ENCODE peak calls at places on chromosomes 1 and 21, in four cellular contexts. O, R, I and J are unnamed samples.

GRCh38 chr1:153790282-153790995 is 15.2 kb downstream of the SLC27A3 start:
- DNase-seq in O (peak; percentile 67), I (peak; percentile 93), R (peak; percentile 89), J (peak; percentile 94)

GRCh38 chr1:1889847-1890505 is 911 bp downstream of the GNB1 start:
- DNase-seq in O (no peak), R (peak; percentile 48), I (peak; percentile 48), J (peak; percentile 76)

GRCh38 chr1:108512239-108513071 is 47.4 kb upstream of the EEIG2 start:
- DNase-seq in O (no peak), I (no peak), R (no peak), J (no peak)

GRCh38 chr1:15797614-15798390 is 9.6 kb downstream of the UQCRHL start:
- DNase-seq in I (no peak), R (no peak), O (peak; percentile 53), J (no peak)

GRCh38 chr1:54016343-54017282 is 1.4 kb downstream of the LDLRAD1 start:
- DNase-seq in R (no peak), I (no peak), O (peak; percentile 24), J (no peak)

GRCh38 chr1:40438391-40439015 is 11.8 kb upstream of the ZFP69B start:
- DNase-seq in O (peak; percentile 14), I (no peak), R (peak; percentile 25), J (no peak)

GRCh38 chr1:101632548-101633256 is 364.0 kb downstream of the OLFM3 start:
- DNase-seq in I (no peak), O (no peak), R (no peak), J (no peak)

GRCh38 chr1:14426854-14427253 is 171.6 kb upstream of the KAZN start:
- DNase-seq in R (no peak), O (no peak), I (no peak), J (no peak)

GRCh38 chr21:29178936-29179335 is 48.5 kb downstream of the MAP3K7CL start:
- DNase-seq in R (no peak), O (no peak), I (no peak), J (no peak)

GRCh38 chr1:23624440-23624839 is 65.1 kb upstream of the ID3 start:
- DNase-seq in I (no peak), R (no peak), O (no peak), J (no peak)

GRCh38 chr1:59484090-59484489 is 187.2 kb downstream of the FGGY start:
- DNase-seq in R (no peak), I (no peak), O (no peak), J (no peak)

GRCh38 chr1:164928223-164928814 is 369.3 kb downstream of the PBX1 start:
- DNase-seq in O (no peak), I (no peak), R (no peak), J (no peak)

GRCh38 chr1:111139234-111139955 is 498 bp downstream of the DRAM2 start:
- DNase-seq in R (peak; percentile 74), I (no peak), O (peak; percentile 20), J (no peak)

GRCh38 chr1:47927165-47927564 is 70.0 kb downstream of the TRABD2B start:
- DNase-seq in O (no peak), R (no peak), I (no peak), J (peak; percentile 64)

GRCh38 chr1:12468323-12468722 is 149.7 kb downstream of the DHRS3 start:
- DNase-seq in R (no peak), I (no peak), O (no peak), J (no peak)
- H3K4me1 ChIP-seq in R (peaks cover 9% of the 10 kb centered on the region), I (peaks cover 15% of the 10 kb centered on the region), O (peaks cover 56% of the 10 kb centered on the region), J (peaks cover 17% of the 10 kb centered on the region)

GRCh38 chr1:52055854-52056109 is 313 bp upstream of the BTF3L4 start:
- DNase-seq in R (no peak), O (no peak), I (no peak), J (no peak)

GRCh38 chr1:52056937-52057231 is 789 bp downstream of the BTF3L4 start:
- DNase-seq in O (no peak), I (no peak), R (no peak), J (no peak)

GRCh38 chr1:52055066-52055853 is at the start of gene TXNDC12:
- DNase-seq in R (peak; percentile 94), I (peak; percentile 74), O (peak; percentile 89), J (peak; percentile 89)

GRCh38 chr1:52057245-52057644 is 1.1 kb downstream of the BTF3L4 start:
- DNase-seq in I (no peak), R (no peak), O (no peak), J (no peak)

DNA sequence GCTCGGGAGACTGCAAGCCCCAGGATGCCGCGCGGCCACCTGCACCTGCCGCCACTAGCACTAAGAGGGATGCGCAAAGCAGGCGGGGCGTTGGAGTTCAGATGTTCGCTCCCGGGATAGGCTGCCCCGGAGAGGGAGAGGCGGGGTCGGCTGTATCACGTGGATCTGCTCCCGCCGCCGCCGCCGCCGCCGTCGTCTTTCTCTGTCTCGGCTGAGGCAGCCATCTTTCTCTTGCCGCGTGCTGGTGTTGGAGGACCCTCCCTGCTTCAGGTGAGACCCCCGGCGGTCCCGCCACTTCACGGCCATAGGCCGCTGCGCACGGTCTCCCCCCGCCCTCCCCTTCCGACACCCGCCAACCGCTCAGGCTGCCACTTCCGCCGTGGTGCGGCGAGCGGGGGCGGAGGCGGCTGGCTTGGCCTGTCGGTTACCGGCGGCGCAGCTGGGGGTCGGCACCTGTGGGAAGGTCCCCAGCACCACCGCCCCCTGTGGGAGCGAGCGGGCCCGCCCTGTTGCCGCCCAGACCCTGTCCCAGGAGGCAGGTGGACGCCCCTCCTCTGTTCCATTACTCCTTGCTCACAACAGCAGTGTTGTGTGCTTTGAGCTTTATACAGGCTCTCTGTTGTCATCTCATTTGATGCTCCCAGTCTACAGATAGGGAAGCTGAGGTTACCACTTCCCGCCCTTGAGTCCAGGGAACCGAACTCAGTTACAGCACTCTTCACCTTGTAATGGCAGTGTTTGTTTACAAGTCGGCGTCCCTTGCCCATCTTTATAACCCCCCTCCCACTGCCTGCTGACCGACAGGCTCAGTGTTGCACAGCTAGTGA is at the start of gene BTF3L4:
- DNase-seq in I (peak; percentile 92), O (peak; percentile 96), R (peak; percentile 99), J (peak; percentile 98)
- H3K27ac ChIP-seq in I (peak within 1 kb of the TSS; percentile 83), O (peak within 1 kb of the TSS; percentile 91), R (peak within 1 kb of the TSS; percentile 94), J (peak within 1 kb of the TSS; percentile 85)

GRCh38 chr1:8421721-8422120 is 103.8 kb downstream of the SLC45A1 start:
- DNase-seq in R (no peak), I (no peak), O (no peak), J (no peak)
- H3K4me1 ChIP-seq in R (peaks cover 39% of the 10 kb centered on the region), I (peaks cover 31% of the 10 kb centered on the region), O (peaks cover 77% of the 10 kb centered on the region), J (peaks cover 14% of the 10 kb centered on the region)

DNA sequence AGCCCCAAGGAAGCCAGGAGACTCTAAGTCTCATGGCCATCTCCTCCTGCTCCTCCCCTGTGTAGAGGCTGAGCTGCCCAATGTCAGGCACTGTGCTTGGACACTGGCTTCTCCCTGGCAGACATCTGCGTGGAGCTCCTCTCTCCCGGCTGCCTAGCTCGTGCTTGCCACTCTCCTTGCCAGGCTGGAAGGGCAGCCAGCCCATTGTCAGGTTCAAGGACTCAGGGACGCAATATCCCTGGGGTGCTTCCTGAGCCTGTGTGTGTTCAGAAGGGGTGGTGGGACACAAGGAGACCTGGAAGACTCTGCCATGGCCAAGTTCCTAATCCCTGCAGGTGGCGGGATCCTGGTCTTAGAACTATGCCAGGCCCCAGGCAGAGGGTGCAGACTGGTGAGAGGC is 65.4 kb upstream of the PARP1 start:
- DNase-seq in I (no peak), O (no peak), R (no peak), J (no peak)
- H3K27ac ChIP-seq in I (no peak overlapping the region), O (no peak overlapping the region), R (no peak overlapping the region), J (no peak overlapping the region)

DNA sequence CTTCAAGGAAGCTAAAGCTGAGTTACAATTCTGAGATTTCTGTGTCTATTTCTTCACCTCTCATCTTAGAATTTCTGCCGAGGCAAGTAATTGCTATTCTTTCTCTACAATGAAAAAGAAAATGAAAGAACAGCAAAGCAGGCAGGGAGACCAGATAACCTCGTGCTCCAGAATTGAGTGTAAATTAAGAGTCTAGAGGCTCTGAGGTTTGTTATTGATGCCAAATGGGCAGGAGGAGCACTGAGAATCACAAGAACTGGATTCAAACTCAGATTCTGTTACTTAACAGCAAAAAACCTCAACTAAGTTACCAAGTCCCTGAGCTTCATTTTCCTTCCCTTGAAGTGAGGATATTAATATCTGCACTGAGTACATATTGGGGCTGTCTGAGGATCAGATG is 5.5 kb upstream of the DDR2 start:
- DNase-seq in R (no peak), O (no peak), I (no peak), J (no peak)
- H3K4me1 ChIP-seq in R (peaks cover 3% of the 10 kb centered on the region), O (no peaks in the 10 kb centered on the region), I (peaks cover 12% of the 10 kb centered on the region), J (peaks cover 1% of the 10 kb centered on the region)

DNA sequence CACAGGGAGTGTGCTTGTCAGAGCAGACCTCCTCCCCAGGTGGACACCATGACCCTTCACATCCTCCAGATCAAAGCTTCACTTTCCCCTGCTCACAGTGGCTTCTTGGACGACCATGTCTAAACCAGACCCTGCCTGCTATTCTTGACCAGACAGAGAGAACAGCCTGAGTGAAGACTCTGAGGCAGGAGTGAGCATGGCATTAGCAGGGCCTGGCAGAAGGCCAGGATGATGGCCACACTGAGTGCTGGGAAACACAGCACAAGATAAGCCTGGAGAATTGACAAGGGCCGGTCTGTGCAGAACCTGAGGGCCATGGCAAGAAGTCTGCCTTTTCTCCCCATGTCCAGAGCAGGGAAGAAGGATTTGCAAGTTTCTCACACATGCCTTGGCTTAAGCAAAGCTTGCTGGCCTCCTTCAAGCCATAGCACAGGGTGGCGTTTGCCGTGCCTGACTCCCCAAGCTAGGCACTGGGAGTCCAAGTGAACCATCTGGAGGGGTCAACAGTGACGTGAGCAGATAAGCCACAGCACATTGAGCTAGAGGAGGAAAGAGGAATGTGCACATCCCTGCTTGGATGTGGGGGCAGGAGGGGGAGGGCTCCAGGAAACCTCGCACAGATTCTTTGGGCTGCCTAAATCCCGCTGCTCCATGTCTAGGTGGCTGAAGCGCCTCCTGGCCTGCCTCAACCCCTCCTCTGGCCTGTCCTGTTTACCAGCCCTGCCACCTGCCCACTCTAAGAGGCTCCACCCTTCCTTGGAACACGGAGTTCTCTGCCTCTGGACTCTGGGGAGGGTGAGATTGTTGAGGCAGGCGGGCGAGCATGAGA is 87.1 kb downstream of the CD58 start:
- DNase-seq in I (peak; percentile 45), O (peak; percentile 60), R (peak; percentile 84), J (peak; percentile 77)
- H3K27ac ChIP-seq in I (no peak overlapping the region), O (peak overlapping the region; percentile 45), R (peak overlapping the region; percentile 50), J (peak overlapping the region; percentile 83)

DNA sequence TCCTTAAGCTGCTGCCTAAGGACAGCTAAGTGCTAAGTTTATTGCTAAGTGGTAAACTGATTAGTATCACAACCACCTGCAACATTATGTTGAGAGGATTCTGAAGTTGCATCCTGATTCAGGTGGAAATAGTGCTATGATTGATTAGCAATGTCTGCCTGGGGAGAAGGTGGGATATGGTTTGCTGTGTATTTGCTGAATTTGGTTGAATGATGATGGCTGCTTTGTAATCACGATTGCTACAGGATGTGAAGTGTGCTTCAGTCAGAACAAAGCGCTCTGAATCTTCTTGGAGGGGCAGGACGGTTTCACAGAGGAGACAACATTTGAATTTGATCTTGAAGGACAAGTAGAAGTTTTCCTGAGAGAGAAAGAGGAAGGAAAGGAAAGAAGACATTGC is 226.0 kb downstream of the ST6GALNAC3 start:
- DNase-seq in I (no peak), O (no peak), R (no peak), J (no peak)
- H3K4me1 ChIP-seq in I (no peaks in the 10 kb centered on the region), O (no peaks in the 10 kb centered on the region), R (no peaks in the 10 kb centered on the region), J (no peaks in the 10 kb centered on the region)

DNA sequence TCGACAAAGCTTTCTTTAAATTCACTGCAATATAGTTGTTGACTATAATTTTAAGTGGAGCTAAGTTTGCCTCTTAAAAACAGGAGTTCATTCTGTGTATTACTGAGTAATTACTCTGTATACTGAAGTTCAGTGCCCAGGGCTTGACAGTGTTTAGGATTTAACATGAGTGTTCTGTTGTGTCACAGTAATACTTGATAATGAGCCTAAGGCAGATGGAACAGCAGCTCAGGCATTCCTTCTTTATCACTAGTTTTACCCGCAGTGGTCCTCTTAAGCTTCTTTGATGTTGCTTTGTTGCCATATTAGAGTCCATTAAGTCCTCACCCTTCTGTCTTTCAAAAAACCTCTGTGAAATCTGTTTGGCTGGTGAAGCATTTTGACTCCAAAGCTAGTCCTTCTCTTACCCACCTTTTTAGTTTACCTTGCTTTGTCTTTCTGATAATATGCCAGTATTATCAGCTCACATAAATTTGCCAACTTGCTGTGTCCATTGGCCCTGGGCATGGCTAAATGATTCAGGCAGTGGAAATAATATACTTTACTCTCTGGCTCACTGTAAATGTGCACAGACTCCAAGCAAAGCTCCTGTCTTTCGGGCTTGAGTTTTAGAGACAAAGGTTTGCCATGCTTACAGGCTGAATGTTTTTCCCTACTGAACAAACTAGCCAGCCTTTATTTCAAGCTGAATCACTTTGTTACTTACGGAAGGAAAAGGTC is 17.7 kb downstream of the HIPK1 start:
- DNase-seq in I (no peak), R (no peak), O (no peak), J (no peak)
- H3K27ac ChIP-seq in I (peak overlapping the region; percentile 61), R (no peak overlapping the region), O (no peak overlapping the region), J (peak overlapping the region; percentile 39)